ENCODE peak calls at places on chromosome 16, in eight cellular contexts. A, W, Z, L, O, B, D and U are unnamed samples.

GRCh38 chr16:4011225-4011939 is 104.9 kb downstream of the ADCY9 start:
- DNase-seq in W (no peak), D (no peak), O (no peak), B (no peak), A (no peak), L (no peak), Z (no peak), U (no peak)

GRCh38 chr16:679808-680624 is at the start of gene STUB1:
- DNase-seq in D (peak), O (peak), W (peak), A (peak), B (peak), L (peak), Z (peak), U (peak)

GRCh38 chr16:17607624-17608023 is 136.9 kb upstream of the XYLT1 start:
- DNase-seq in Z (no peak), A (no peak), B (no peak), W (no peak), L (no peak), O (no peak), D (no peak), U (no peak)

GRCh38 chr16:12239226-12239625 is 262.7 kb downstream of the SNX29 start:
- DNase-seq in W (no peak), L (no peak), A (no peak), O (no peak), D (no peak), Z (no peak), B (no peak), U (no peak)

GRCh38 chr16:87661561-87661960 is 59.3 kb downstream of the JPH3 start:
- DNase-seq in Z (no peak), O (no peak), B (no peak), A (no peak), W (no peak), L (no peak), D (no peak), U (no peak)

GRCh38 chr16:70675851-70676513 is 9.9 kb downstream of the MTSS2 start:
- DNase-seq in Z (no peak), B (no peak), A (no peak), W (no peak), D (no peak), O (no peak), L (no peak), U (no peak)

GRCh38 chr16:89657442-89658220 is at the start of the genes CHMP1A and SPATA33:
- DNase-seq in A (peak), W (peak), D (peak), B (peak), L (peak), Z (peak), O (peak), U (peak)

GRCh38 chr16:86994651-86995171 is 322.5 kb downstream of the C16orf95 start:
- DNase-seq in B (no peak), L (no peak), Z (no peak), W (no peak), D (no peak), A (no peak), O (peak), U (no peak)

GRCh38 chr16:58843675-58844074 is 109.6 kb upstream of the GOT2 start:
- DNase-seq in O (no peak), A (no peak), W (no peak), D (no peak), B (no peak), L (no peak), Z (no peak), U (no peak)

GRCh38 chr16:56332464-56333079 is 92.8 kb downstream of the AMFR start:
- DNase-seq in W (no peak), B (no peak), L (peak), D (peak), O (no peak), Z (no peak), A (peak), U (no peak)

GRCh38 chr16:57994778-57995177 is 5.7 kb downstream of the ZNF319 start:
- DNase-seq in O (no peak), A (no peak), Z (no peak), W (no peak), D (no peak), L (no peak), B (no peak), U (no peak)

GRCh38 chr16:74186589-74186988 is 110.0 kb upstream of the PSMD7 start:
- DNase-seq in D (no peak), Z (no peak), O (peak), W (no peak), L (no peak), A (no peak), B (no peak), U (no peak)

GRCh38 chr16:83619381-83620150 is 188.2 kb upstream of the HSBP1 start:
- DNase-seq in Z (no peak), D (no peak), B (no peak), O (no peak), A (no peak), L (no peak), W (no peak), U (no peak)

GRCh38 chr16:11679250-11679649 is 11.0 kb downstream of the SNN start:
- DNase-seq in D (no peak), Z (no peak), A (no peak), O (no peak), B (peak), W (no peak), L (no peak), U (no peak)

GRCh38 chr16:1533443-1533951 is at the start of gene TMEM204:
- DNase-seq in B (no peak), W (no peak), A (peak), Z (peak), D (peak), O (peak), L (no peak), U (peak)

GRCh38 chr16:57730771-57731730 is 4.5 kb upstream of the KATNB1 start:
- DNase-seq in O (no peak), W (no peak), A (no peak), D (no peak), L (no peak), Z (no peak), B (no peak), U (no peak)

GRCh38 chr16:74984194-74984669 is 691 bp downstream of the WDR59 start:
- DNase-seq in L (no peak), W (no peak), A (no peak), Z (no peak), O (no peak), D (no peak), B (no peak), U (no peak)

GRCh38 chr16:11084484-11085024 is 140.2 kb downstream of the CLEC16A start:
- DNase-seq in D (no peak), O (no peak), A (no peak), B (no peak), L (no peak), W (no peak), Z (no peak), U (no peak)

GRCh38 chr16:69112285-69113129 is 7.1 kb downstream of the HAS3 start:
- DNase-seq in B (peak), W (no peak), A (no peak), O (no peak), L (peak), D (no peak), Z (no peak), U (peak)

GRCh38 chr16:74568961-74569631 is 37.8 kb downstream of the GLG1 start:
- DNase-seq in Z (no peak), D (no peak), B (no peak), A (no peak), O (no peak), W (no peak), L (no peak), U (no peak)

GRCh38 chr16:79613009-79613408 is 12.5 kb upstream of the MAF start:
- DNase-seq in L (no peak), W (no peak), D (no peak), A (no peak), B (no peak), Z (no peak), O (no peak), U (no peak)

GRCh38 chr16:77871932-77872331 is 83.6 kb downstream of the VAT1L start:
- DNase-seq in L (no peak), B (no peak), Z (no peak), D (no peak), A (no peak), W (no peak), O (no peak), U (no peak)

GRCh38 chr16:65249768-65250167 is 127.9 kb upstream of the CDH11 start:
- DNase-seq in L (no peak), A (peak), B (peak), D (peak), O (no peak), Z (peak), W (no peak), U (no peak)

GRCh38 chr16:426906-427249 is 1.4 kb downstream of the RAB11FIP3 start:
- DNase-seq in B (no peak), O (no peak), A (no peak), L (no peak), W (no peak), D (no peak), Z (no peak), U (no peak)

GRCh38 chr16:51157698-51158097 is 6.6 kb upstream of the SALL1 start:
- DNase-seq in Z (no peak), B (no peak), L (no peak), A (no peak), O (no peak), D (no peak), W (no peak), U (no peak)

GRCh38 chr16:53501216-53501859 is 1.7 kb downstream of the AKTIP start:
- DNase-seq in A (no peak), O (no peak), D (no peak), L (no peak), B (no peak), Z (no peak), W (no peak), U (no peak)

GRCh38 chr16:1983544-1984346 is at the start of gene GFER:
- DNase-seq in O (peak), B (peak), W (peak), A (peak), Z (peak), D (peak), L (peak), U (peak)

GRCh38 chr16:58582971-58583765 is 46.5 kb downstream of the CNOT1 start:
- DNase-seq in W (no peak), L (no peak), D (no peak), O (no peak), B (no peak), Z (no peak), A (no peak), U (no peak)

GRCh38 chr16:83901101-83901500 is 2.2 kb downstream of the MLYCD start:
- DNase-seq in D (no peak), B (no peak), L (no peak), W (no peak), Z (no peak), O (no peak), A (no peak), U (no peak)

GRCh38 chr16:10655415-10655977 is 39.2 kb downstream of the TEKT5 start:
- DNase-seq in A (no peak), Z (no peak), B (no peak), O (no peak), L (no peak), W (no peak), D (no peak), U (no peak)

GRCh38 chr16:30948956-30949654 is at the start of gene ORAI3:
- DNase-seq in D (peak), O (no peak), L (peak), Z (peak), B (peak), A (peak), W (no peak), U (peak)

GRCh38 chr16:64910351-64910750 is 211.5 kb downstream of the CDH11 start:
- DNase-seq in Z (no peak), W (no peak), D (peak), B (no peak), L (peak), A (peak), O (peak), U (no peak)

GRCh38 chr16:3461120-3461519 is 17.6 kb downstream of the NAA60 start:
- DNase-seq in Z (no peak), L (no peak), B (no peak), O (no peak), W (peak), D (no peak), A (no peak), U (no peak)

GRCh38 chr16:66908116-66908515 is 10.6 kb downstream of the CDH16 start:
- DNase-seq in B (no peak), L (no peak), Z (no peak), A (no peak), D (no peak), O (no peak), W (no peak), U (no peak)

GRCh38 chr16:69017036-69017783 is 88.2 kb upstream of the HAS3 start:
- DNase-seq in A (no peak), Z (no peak), D (no peak), L (no peak), B (no peak), W (no peak), O (no peak), U (no peak)

GRCh38 chr16:67663151-67663876 is 2.6 kb downstream of the PARD6A start:
- DNase-seq in D (no peak), O (no peak), A (no peak), W (no peak), L (peak), B (peak), Z (no peak), U (no peak)

GRCh38 chr16:68227850-68228553 is 7.9 kb downstream of the ESRP2 start:
- DNase-seq in W (no peak), L (no peak), Z (no peak), D (no peak), B (no peak), O (no peak), A (no peak), U (no peak)

GRCh38 chr16:82845076-82845475 is 218.3 kb downstream of the CDH13 start:
- DNase-seq in O (no peak), W (no peak), D (no peak), B (no peak), Z (no peak), L (no peak), A (no peak), U (no peak)

GRCh38 chr16:64952177-64952576 is 169.7 kb downstream of the CDH11 start:
- DNase-seq in L (no peak), A (no peak), Z (no peak), B (no peak), O (peak), D (no peak), W (no peak), U (no peak)

GRCh38 chr16:23244122-23244521 is 58.0 kb upstream of the SCNN1B start:
- DNase-seq in L (no peak), Z (no peak), D (no peak), B (no peak), A (no peak), O (no peak), W (no peak), U (no peak)
- TF ChIP-seq CTCF in L (no peak), Z (no peak), D (no peak), B (no peak), A (no peak), O (no peak), W (no peak), U (no peak)

GRCh38 chr16:27767971-27768591 is 218.1 kb downstream of the KATNIP start:
- DNase-seq in Z (no peak), L (no peak), A (no peak), B (no peak), D (no peak), W (no peak), O (no peak), U (no peak)
- H3K27ac ChIP-seq in Z (no peak), L (peak), A (no peak), B (no peak), D (no peak), W (no peak), O (no peak), U (no peak)

GRCh38 chr16:47459603-47460002 is 1.3 kb downstream of the ITFG1 start:
- DNase-seq in W (no peak), O (no peak), L (no peak), A (no peak), B (no peak), Z (no peak), D (no peak), U (no peak)

GRCh38 chr16:47460301-47460754 is 535 bp downstream of the ITFG1 start:
- DNase-seq in Z (no peak), B (no peak), A (no peak), L (no peak), D (no peak), O (no peak), W (no peak), U (no peak)

GRCh38 chr16:47458331-47458730 is 2.5 kb downstream of the ITFG1 start:
- DNase-seq in O (no peak), B (no peak), W (no peak), A (no peak), Z (no peak), L (no peak), D (no peak), U (no peak)

GRCh38 chr16:47461598-47462266 is 601 bp downstream of the PHKB start:
- DNase-seq in W (no peak), Z (no peak), L (no peak), A (no peak), D (no peak), O (no peak), B (no peak), U (no peak)

GRCh38 chr16:47460755-47461597 is at the start of the genes ITFG1 and PHKB:
- DNase-seq in D (peak), B (peak), L (peak), W (peak), O (peak), Z (peak), A (peak), U (peak)
- TF ChIP-seq CTCF in D (peak), B (peak), L (no peak), W (no peak), O (no peak), Z (no peak), A (no peak), U (no peak)

GRCh38 chr16:81810361-81810760 is 31.3 kb downstream of the PLCG2 start:
- DNase-seq in W (no peak), D (no peak), A (no peak), Z (no peak), L (no peak), O (no peak), B (no peak), U (no peak)

GRCh38 chr16:81813648-81814047 is 34.6 kb downstream of the PLCG2 start:
- DNase-seq in Z (no peak), W (no peak), O (no peak), L (no peak), D (no peak), A (no peak), B (no peak), U (no peak)

GRCh38 chr16:81808933-81809480 is 29.9 kb downstream of the PLCG2 start:
- DNase-seq in B (no peak), O (no peak), L (no peak), A (no peak), W (no peak), Z (no peak), D (no peak), U (no peak)

GRCh38 chr16:81809567-81809966 is 30.5 kb downstream of the PLCG2 start:
- DNase-seq in L (no peak), D (no peak), B (no peak), A (no peak), O (no peak), W (no peak), Z (no peak), U (no peak)

GRCh38 chr16:81810894-81811538 is 31.9 kb downstream of the PLCG2 start:
- DNase-seq in O (no peak), D (no peak), A (no peak), Z (no peak), W (no peak), L (no peak), B (no peak), U (no peak)
- H3K27ac ChIP-seq in O (no peak), D (no peak), A (no peak), Z (no peak), W (no peak), L (no peak), B (no peak), U (no peak)

DNA sequence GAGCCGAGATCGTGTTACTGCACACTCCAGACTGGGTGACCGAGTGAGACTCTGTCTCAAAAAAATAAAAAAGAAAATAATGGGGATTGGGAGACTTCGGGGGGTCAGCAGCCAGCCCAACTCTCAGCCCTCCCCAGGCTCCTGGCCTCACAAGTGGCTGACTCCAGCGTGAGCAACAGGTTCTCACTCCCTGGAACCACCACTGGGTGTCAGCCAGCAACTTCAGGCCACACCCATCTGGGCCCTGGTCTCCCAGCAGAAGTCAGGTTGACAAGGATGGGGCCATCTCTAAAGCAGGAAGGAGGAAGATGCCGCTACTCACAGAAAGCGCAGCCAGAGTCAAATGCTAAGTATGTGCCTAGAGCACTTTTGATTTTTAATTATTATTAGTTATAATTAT is 139.4 kb downstream of the C16orf78 start:
- DNase-seq in D (no peak), O (no peak), B (no peak), W (no peak), L (no peak), A (no peak), Z (no peak), U (no peak)
- TF ChIP-seq CTCF in D (no peak), O (no peak), B (no peak), W (no peak), L (no peak), A (no peak), Z (no peak), U (no peak)

GRCh38 chr16:85891776-85892166 is 7.2 kb upstream of the IRF8 start:
- DNase-seq in Z (no peak), B (no peak), D (no peak), W (no peak), O (no peak), L (no peak), A (no peak), U (no peak)
- H3K27ac ChIP-seq in Z (no peak), B (no peak), D (no peak), W (no peak), O (no peak), L (no peak), A (no peak), U (no peak)

DNA sequence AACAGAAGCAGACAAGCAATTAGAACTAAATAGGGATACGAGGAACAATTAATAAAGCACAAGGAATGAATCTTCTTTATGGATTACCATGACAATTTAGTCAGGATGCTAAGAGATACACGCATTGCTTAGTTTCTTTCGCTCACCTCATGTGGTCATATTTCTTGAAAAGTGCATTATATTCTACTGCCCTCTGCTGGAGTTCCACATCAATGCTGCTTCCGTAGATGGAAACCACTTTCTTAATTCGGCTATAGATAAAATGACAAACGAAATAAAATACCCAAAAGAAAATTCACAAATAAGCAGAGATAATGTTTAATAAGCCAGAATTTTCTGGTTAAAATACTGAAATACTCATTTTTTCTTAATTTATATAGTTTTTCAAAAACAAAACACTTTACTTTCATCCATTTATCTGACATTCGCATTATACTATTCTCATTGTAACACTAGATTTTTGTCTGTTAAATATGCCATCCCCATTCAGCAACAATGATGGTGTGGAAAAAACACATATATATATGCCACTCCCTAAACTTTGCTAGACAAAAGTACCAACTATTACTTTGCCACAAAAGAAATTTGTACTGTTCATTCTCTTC is 22.0 kb upstream of the PHLPP2 start:
- DNase-seq in O (no peak), D (no peak), A (no peak), L (no peak), W (no peak), B (no peak), Z (no peak), U (peak)
- TF ChIP-seq CTCF in O (peak), D (peak), A (peak), L (peak), W (peak), B (no peak), Z (peak), U (peak)